ENCODE peak calls at places on chromosomes 1 and 21, in four cellular contexts. Q is GM23338, K is MM.1S, O is GM23248. L is an unnamed sample.
A peak's percentile ranks its signal among the peaks of the same experiment; 100 is the strongest.

GRCh38 chr1:53593758-53594380 is 134.7 kb downstream of the DMRTB1 start:
- DNase-seq in O (no peak), K (no peak), Q (peak; percentile 94), L (peak; percentile 87)

GRCh38 chr1:111480682-111481081 is 6.9 kb downstream of the C1orf162 start:
- DNase-seq in O (no peak), Q (no peak), K (no peak), L (no peak)

GRCh38 chr1:241553886-241554592 is 21.9 kb downstream of the KMO start:
- DNase-seq in Q (no peak), O (no peak), K (no peak), L (no peak)

GRCh38 chr1:175036476-175036875 is 13.3 kb upstream of the MRPS14 start:
- DNase-seq in Q (peak; percentile 7), O (no peak), K (no peak), L (no peak)

GRCh38 chr1:18299441-18300338 is 181.0 kb upstream of the KLHDC7A start:
- DNase-seq in Q (peak; percentile 88), K (no peak), O (peak; percentile 28), L (peak; percentile 68)

GRCh38 chr1:182589520-182589919 is 464 bp upstream of the RNASEL start:
- DNase-seq in O (no peak), Q (no peak), K (no peak), L (no peak)

GRCh38 chr1:167258858-167259257 is 38.2 kb downstream of the POU2F1 start:
- DNase-seq in Q (no peak), K (no peak), O (no peak), L (no peak)

GRCh38 chr1:210448293-210448892 is 119.7 kb downstream of the HHAT start:
- DNase-seq in K (peak; percentile 50), O (peak; percentile 67), Q (peak; percentile 80), L (peak; percentile 68)

GRCh38 chr1:219387211-219387610 is 213.5 kb downstream of the LYPLAL1 start:
- DNase-seq in Q (no peak), K (peak; percentile 49), O (no peak), L (no peak)

GRCh38 chr1:66380452-66381212 is 153.3 kb upstream of the SGIP1 start:
- DNase-seq in Q (no peak), K (peak; percentile 86), O (peak; percentile 45), L (no peak)

GRCh38 chr1:23527366-23527765 is 3.7 kb downstream of the E2F2 start:
- DNase-seq in Q (no peak), K (no peak), O (no peak), L (no peak)

GRCh38 chr1:100924212-100924611 is 28.3 kb downstream of the SLC30A7 start:
- DNase-seq in Q (no peak), O (peak; percentile 23), K (no peak), L (no peak)

GRCh38 chr1:94544706-94545490 is 3.3 kb upstream of the F3 start:
- DNase-seq in O (peak; percentile 92), K (no peak), Q (no peak), L (no peak)

GRCh38 chr1:167524651-167525050 is 6.3 kb upstream of the CD247 start:
- DNase-seq in Q (no peak), O (no peak), K (no peak), L (no peak)

GRCh38 chr1:61504840-61505239 is 220.1 kb downstream of the TM2D1 start:
- DNase-seq in K (no peak), O (peak; percentile 56), Q (no peak), L (no peak)

GRCh38 chr21:43699933-43700599 is 18.9 kb upstream of the PDXK start:
- DNase-seq in Q (no peak), O (no peak), K (no peak), L (peak; percentile 19)

DNA sequence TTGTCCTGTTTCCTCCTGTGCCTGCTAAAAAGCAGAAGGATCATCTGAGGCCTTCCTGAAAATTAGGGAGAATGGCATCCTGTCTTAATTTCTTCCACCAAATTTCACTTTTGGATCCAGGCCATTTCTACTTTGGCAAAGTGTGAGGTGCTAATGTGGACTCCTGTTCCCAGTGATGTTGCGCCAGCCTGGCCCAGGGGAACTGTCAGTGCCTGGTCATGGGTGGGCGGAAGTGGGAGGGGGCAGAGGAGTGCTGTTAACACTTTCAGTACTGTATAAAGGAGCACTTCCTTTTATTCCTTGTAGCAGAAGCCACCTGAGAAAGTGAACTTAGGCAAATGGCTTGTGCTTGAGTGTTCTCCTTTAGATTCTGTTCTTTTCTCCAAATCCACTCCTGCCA is 19.9 kb downstream of the ELAPOR1 start:
- DNase-seq in K (no peak), O (peak; percentile 11), Q (no peak), L (no peak)
- TF ChIP-seq EZH2phosphoT487 in K (no peak), O (no peak), Q (no peak), L (no peak)

DNA sequence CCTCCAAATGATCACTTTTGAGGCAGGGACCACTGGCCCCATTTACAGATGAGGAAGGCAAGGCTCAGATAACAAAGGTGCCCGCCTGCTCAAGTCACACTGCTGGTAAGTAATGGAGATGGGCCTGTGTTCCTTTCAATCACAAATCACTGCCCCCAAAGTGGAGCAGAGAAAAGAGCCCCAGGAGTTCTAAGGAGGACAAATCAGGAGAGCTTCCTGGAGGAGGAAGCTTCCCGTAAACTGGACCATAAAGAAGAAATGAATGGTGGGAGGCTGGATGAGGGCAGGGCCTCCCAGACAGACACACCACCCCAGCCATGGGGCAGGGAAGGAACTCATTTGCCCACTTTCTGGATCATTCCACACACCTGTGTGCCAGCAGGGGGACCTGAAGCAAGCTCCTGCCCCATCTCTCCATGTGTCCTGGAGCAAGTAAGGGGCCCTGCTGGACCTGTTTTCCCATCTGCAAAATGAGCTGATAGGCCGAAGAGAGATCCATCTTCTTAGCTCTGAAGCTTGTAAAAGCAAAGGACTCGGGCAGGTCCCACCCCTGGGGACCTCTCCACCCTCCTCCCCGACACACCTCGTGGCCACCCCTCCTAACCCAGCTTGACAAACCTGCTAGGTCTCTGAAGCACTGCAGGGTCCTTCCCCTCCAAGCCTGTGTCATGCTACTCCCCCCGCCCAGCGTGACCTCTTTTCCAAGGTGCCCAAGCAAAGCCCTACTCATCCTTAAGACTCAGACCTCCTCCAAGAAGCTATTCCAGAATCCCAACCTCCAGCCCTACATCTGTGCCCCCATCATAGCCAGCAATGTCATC is 5.5 kb downstream of the LAPTM5 start:
- DNase-seq in Q (no peak), K (no peak), O (no peak), L (no peak)
- H3K4me2 ChIP-seq in Q (no peak overlapping the region), K (peak overlapping the region; percentile 94), O (no peak overlapping the region), L (no peak overlapping the region)

GRCh38 chr1:202280595-202280994 is 61.1 kb downstream of the UBE2T start:
- DNase-seq in K (no peak), Q (peak; percentile 17), O (no peak), L (no peak)

GRCh38 chr1:202282017-202282335 is 59.8 kb downstream of the UBE2T start:
- DNase-seq in K (no peak), O (no peak), Q (no peak), L (no peak)

GRCh38 chr1:202279806-202280205 is 61.9 kb downstream of the UBE2T start:
- DNase-seq in Q (no peak), K (no peak), O (peak; percentile 41), L (no peak)

GRCh38 chr1:202282596-202283283 is 59.0 kb downstream of the UBE2T start:
- DNase-seq in O (no peak), Q (no peak), K (no peak), L (no peak)

GRCh38 chr1:202281316-202282016 is 60.3 kb downstream of the UBE2T start:
- DNase-seq in O (peak; percentile 69), K (no peak), Q (peak; percentile 15), L (no peak)
- TF ChIP-seq EZH2phosphoT487 in O (no peak), K (no peak), Q (no peak), L (no peak)

DNA sequence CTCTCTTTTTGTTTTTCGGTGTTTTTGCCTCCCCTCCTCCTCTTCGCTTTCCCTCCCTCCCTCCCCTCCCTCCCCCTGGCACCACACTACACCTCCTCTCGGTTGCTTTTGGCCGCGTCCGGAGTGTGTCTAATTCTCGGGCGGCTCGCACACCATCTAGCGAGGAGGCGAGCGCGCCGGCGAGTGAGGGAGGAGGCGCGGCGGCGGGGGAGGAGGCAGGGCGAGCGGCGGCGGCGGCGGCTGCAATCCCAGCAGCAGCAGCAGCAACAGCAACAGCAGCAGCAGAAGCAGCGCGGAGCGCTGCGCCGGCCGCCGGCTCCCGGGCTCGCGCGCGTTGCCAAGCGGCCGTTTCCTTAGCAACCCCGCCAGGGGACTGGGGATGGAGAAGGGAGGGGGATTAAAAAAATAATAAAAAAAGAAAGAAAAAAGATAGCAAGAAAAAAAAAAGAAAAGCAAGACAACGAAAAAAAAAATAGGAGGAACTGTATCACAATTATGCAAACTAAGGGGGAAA is 408 bp upstream of the NEGR1 start:
- DNase-seq in O (peak; percentile 99), K (peak; percentile 89), Q (peak; percentile 91), L (peak; percentile 95)
- H3K4me2 ChIP-seq in O (peak overlapping the region; percentile 95), K (peak overlapping the region; percentile 98), Q (peak overlapping the region; percentile 89), L (peak overlapping the region; percentile 82)